ENCODE peak calls at places on chromosomes 5 and 9, in six cellular contexts. Q is HCT116, M is glutamatergic neuron, C is adrenal gland, N is nephron progenitor cell, L is RWPE1. T is an unnamed sample.

GRCh38 chr5:14178671-14179211 is 35.6 kb downstream of the TRIO start:
- DNase-seq in N (peak; percentile 42), C (no peak), M (no peak), L (no peak), Q (no peak), T (no peak)

GRCh38 chr5:43121565-43122484 is 1.1 kb downstream of the ZNF131 start:
- DNase-seq in M (no peak), C (peak; percentile 43), L (peak; percentile 35), Q (no peak), N (peak; percentile 11), T (peak; percentile 43)

GRCh38 chr5:176887252-176887849 is 11.8 kb downstream of the HK3 start:
- DNase-seq in N (no peak), L (no peak), Q (no peak), C (peak; percentile 12), M (no peak), T (no peak)

GRCh38 chr9:97176206-97176605 is 131.3 kb upstream of the CCDC180 start:
- DNase-seq in M (no peak), N (no peak), C (no peak), Q (no peak), L (no peak), T (no peak)

GRCh38 chr9:16266648-16267276 is 603.7 kb downstream of the BNC2 start:
- DNase-seq in Q (no peak), C (no peak), M (no peak), N (no peak), L (no peak), T (peak; percentile 34)

GRCh38 chr9:120854596-120855327 is 12.0 kb upstream of the PSMD5 start:
- DNase-seq in N (no peak), L (no peak), M (no peak), C (no peak), Q (no peak), T (no peak)

GRCh38 chr5:147782053-147783028 is at the start of gene JAKMIP2:
- DNase-seq in C (peak; percentile 93), Q (no peak), L (peak; percentile 39), M (peak; percentile 98), N (peak; percentile 95), T (no peak)

GRCh38 chr9:129338701-129339445 is 160.8 kb upstream of the IER5L start:
- DNase-seq in N (no peak), Q (no peak), M (no peak), L (no peak), C (no peak), T (no peak)

GRCh38 chr9:14831661-14832060 is 78.6 kb downstream of the FREM1 start:
- DNase-seq in C (no peak), Q (no peak), L (no peak), N (no peak), M (no peak), T (no peak)

GRCh38 chr5:83856898-83857297 is 136.2 kb upstream of the HAPLN1 start:
- DNase-seq in M (no peak), L (no peak), Q (no peak), N (peak; percentile 7), C (no peak), T (no peak)

GRCh38 chr5:171858303-171858702 is 72.7 kb downstream of the SMIM23 start:
- DNase-seq in M (no peak), N (no peak), C (no peak), L (peak; percentile 41), Q (no peak), T (peak; percentile 36)

GRCh38 chr9:33748633-33749304 is 46.6 kb upstream of the PRSS3 start:
- DNase-seq in M (no peak), Q (no peak), L (no peak), C (no peak), N (no peak), T (no peak)

GRCh38 chr9:126009047-126009446 is 261.9 kb downstream of the PBX3 start:
- DNase-seq in Q (peak; percentile 32), C (no peak), N (no peak), M (no peak), L (no peak), T (no peak)

DNA sequence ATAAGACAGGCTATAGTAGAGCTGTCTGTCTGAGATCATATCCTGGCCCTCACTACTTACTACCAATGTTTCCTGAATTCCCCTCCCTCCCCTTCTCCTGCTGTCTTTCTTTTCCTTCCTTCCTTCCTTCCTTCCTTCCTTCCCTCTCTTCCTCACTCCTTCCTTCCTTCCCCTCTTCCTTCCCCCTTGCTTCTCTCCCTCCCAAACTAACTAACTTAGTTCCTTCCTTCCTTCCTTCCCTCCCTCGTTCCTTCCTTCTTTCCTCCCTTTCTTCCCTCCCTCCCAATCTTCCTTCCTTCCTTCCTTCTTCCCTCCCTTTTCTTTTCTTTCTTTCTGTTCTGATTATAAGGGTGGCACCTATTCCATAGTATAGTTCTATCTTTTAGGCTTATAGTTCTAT is 150.0 kb upstream of the GDNF start:
- DNase-seq in C (no peak), N (no peak), Q (no peak), L (no peak), M (no peak), T (no peak)
- TF ChIP-seq CTCF in C (no peak), N (no peak), Q (no peak), L (no peak), M (no peak), T (no peak)

DNA sequence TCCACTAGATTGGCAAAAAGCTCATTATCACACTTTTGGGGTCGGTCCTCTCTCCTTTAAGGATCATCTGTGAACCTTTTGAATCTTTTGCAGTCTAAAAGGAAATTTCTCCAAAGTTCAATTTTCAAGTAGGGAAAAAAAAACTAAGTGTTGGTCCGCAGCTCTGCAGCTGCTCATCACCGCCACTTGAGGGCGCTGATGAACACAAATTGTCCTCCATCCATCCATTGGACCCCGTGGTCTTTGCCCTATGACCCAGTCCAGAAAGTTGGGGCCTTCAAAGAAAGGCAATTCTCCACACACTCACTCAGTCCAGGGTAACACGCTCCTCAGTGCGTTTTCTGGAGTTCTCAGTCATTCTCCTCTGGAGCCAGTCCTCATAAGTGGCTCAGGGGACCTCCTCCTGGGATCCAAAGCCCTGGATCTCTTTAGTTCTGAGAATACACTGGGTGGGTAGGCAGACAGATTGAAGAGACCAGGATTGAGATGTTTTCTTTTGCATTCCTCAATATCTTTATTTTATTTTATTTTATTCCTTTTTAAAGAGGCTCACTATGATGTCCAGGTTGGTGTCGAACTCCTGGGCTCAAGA is 63.6 kb upstream of the SLC28A3 start:
- DNase-seq in Q (peak; percentile 8), M (peak; percentile 38), L (peak; percentile 28), C (no peak), N (peak; percentile 17), T (peak; percentile 17)
- TF ChIP-seq CTCF in Q (peak; percentile 77), M (peak; percentile 87), L (peak; percentile 55), C (no peak), N (peak; percentile 64), T (peak; percentile 48)

DNA sequence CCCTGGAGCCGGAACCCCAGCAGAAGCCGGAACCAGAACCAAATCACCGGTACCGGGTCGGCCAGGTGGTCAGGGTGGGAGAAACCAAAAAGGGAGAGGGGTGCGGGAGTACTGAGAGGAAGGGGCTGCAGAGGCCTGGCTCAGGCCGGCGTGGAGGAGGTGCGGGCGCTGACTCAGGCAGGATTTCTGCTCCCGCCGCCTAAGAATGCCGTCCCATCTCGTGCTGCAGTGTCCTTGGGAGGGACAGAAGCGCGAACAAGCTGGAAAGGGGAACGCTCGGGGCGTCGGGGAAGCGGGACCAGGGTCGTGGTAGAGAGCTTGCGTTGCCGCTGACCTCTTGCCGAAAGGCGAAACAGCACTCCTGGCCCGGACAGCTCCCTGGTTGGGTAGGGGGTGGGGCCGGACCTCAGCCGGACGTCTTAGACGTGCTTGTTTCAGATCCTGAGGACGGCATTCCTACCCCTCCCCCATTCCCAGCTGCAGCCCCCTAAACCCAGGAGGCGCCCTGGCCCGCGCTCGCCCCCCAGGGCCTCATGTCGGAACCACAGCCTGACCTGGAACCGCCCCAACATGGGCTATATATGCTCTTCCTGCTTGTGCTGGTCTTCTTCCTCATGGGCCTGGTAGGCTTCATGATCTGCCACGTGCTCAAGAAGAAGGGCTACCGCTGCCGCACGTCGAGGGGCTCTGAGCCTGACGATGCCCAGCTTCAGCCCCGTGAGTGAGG is 1.1 kb downstream of the RELL2 start:
- DNase-seq in M (peak; percentile 69), Q (no peak), L (peak; percentile 72), C (peak; percentile 65), N (peak; percentile 84), T (peak; percentile 52)
- TF ChIP-seq CTCF in M (peak; percentile 58), Q (peak; percentile 45), L (no peak), C (no peak), N (peak; percentile 43), T (no peak)

GRCh38 chr9:130478731-130479575 is 34.2 kb downstream of the ASS1 start:
- DNase-seq in M (no peak), Q (no peak), N (peak; percentile 60), C (no peak), L (no peak), T (no peak)

GRCh38 chr9:130482463-130482862 is 37.7 kb downstream of the ASS1 start:
- DNase-seq in Q (no peak), C (no peak), M (no peak), N (no peak), L (no peak), T (no peak)

GRCh38 chr9:130478152-130478551 is 33.4 kb downstream of the ASS1 start:
- DNase-seq in N (no peak), L (no peak), Q (no peak), C (no peak), M (no peak), T (no peak)

GRCh38 chr9:130479587-130479986 is 34.8 kb downstream of the ASS1 start:
- DNase-seq in M (no peak), N (no peak), L (no peak), C (no peak), Q (no peak), T (no peak)

GRCh38 chr9:130480673-130481072 is 35.9 kb downstream of the ASS1 start:
- DNase-seq in L (no peak), Q (no peak), C (no peak), M (peak; percentile 57), N (peak; percentile 66), T (no peak)
- TF ChIP-seq CTCF in L (no peak), Q (peak; percentile 51), C (no peak), M (no peak), N (peak; percentile 34), T (no peak)

GRCh38 chr5:18771097-18771610 is 1136.9 kb downstream of the TAF11L14 start:
- DNase-seq in M (no peak), Q (no peak), N (no peak), L (no peak), C (no peak), T (no peak)

GRCh38 chr5:18778226-18778625 is 1144.0 kb downstream of the TAF11L14 start:
- DNase-seq in M (no peak), N (no peak), C (no peak), L (no peak), Q (no peak), T (no peak)

DNA sequence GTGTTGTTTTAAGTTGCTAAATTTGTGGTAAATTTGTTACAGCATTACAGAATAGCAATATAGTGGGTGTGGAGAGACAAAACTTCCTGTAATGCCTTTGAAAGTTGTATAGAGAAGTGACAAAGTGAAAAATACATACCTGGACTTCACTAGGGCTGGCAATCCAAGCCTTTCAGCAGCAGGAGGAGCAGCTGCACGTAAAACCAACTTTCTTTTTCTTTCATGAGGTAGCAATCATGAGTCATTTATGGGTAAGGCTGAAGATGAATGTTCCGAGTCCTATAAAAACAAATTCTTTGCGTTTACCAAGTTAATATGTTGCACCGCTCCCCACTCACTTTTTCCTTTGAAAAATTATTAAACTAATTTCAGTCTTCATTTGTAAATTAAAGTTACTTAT is 1138.2 kb downstream of the TAF11L14 start:
- DNase-seq in C (no peak), M (no peak), N (no peak), Q (no peak), L (peak; percentile 60), T (peak; percentile 74)
- TF ChIP-seq CTCF in C (peak; percentile 10), M (no peak), N (no peak), Q (no peak), L (peak; percentile 77), T (peak; percentile 74)

GRCh38 chr5:139693676-139694364 is 45.7 kb downstream of the CXXC5 start:
- DNase-seq in Q (no peak), N (no peak), M (no peak), L (no peak), C (no peak), T (no peak)
- TF ChIP-seq CTCF in Q (no peak), N (no peak), M (no peak), L (no peak), C (no peak), T (no peak)

T was measured in MCF 10A.